ENCODE peak calls at places on chromosomes 2 and 18, in six cellular contexts. One of them, this sample, is unnamed.

GRCh38 chr2:220528180-220528579 is 900.8 kb downstream of the SLC4A3 start:
- DNase-seq in Panc1: no peak
- DNase-seq in A549: no peak
- DNase-seq in left ventricle myocardium inferior: no peak
- DNase-seq in aorta: no peak
- DNase-seq in brain microvascular endothelial cell: no peak
- DNase-seq in this sample: no peak

GRCh38 chr18:62558015-62558663 is 35.3 kb downstream of the ZCCHC2 start:
- DNase-seq in Panc1: no peak
- DNase-seq in A549: no peak
- DNase-seq in left ventricle myocardium inferior: no peak
- DNase-seq in aorta: no peak
- DNase-seq in brain microvascular endothelial cell: no peak
- DNase-seq in this sample: no peak

GRCh38 chr2:127165539-127165935 is 54.6 kb downstream of the CYP27C1 start:
- DNase-seq in Panc1: no peak
- DNase-seq in A549: no peak
- DNase-seq in left ventricle myocardium inferior: no peak
- DNase-seq in aorta: no peak
- DNase-seq in brain microvascular endothelial cell: no peak
- DNase-seq in this sample: no peak

GRCh38 chr2:30230855-30231725 is at the start of gene LBH:
- DNase-seq in Panc1: no peak
- DNase-seq in A549: peak; percentile 87
- DNase-seq in left ventricle myocardium inferior: peak; percentile 90
- DNase-seq in aorta: peak; percentile 87
- DNase-seq in brain microvascular endothelial cell: peak; percentile 79
- DNase-seq in this sample: peak; percentile 58

GRCh38 chr2:201643216-201643651 is at the start of gene TMEM237:
- DNase-seq in Panc1: no peak
- DNase-seq in A549: peak; percentile 28
- DNase-seq in left ventricle myocardium inferior: peak; percentile 49
- DNase-seq in aorta: no peak
- DNase-seq in brain microvascular endothelial cell: no peak
- DNase-seq in this sample: peak; percentile 32

GRCh38 chr2:84458436-84459027 is 548 bp downstream of the SUCLG1 start:
- DNase-seq in Panc1: no peak
- DNase-seq in A549: no peak
- DNase-seq in left ventricle myocardium inferior: no peak
- DNase-seq in aorta: no peak
- DNase-seq in brain microvascular endothelial cell: peak; percentile 5
- DNase-seq in this sample: no peak

GRCh38 chr2:46177461-46178089 is 119.6 kb upstream of the EPAS1 start:
- DNase-seq in Panc1: no peak
- DNase-seq in A549: no peak
- DNase-seq in left ventricle myocardium inferior: no peak
- DNase-seq in aorta: peak; percentile 24
- DNase-seq in brain microvascular endothelial cell: peak; percentile 33
- DNase-seq in this sample: no peak

GRCh38 chr2:3536682-3537632 is 17.6 kb upstream of the ADI1 start:
- DNase-seq in Panc1: no peak
- DNase-seq in A549: peak; percentile 81
- DNase-seq in left ventricle myocardium inferior: peak; percentile 41
- DNase-seq in aorta: peak; percentile 80
- DNase-seq in brain microvascular endothelial cell: peak; percentile 68
- DNase-seq in this sample: no peak

GRCh38 chr2:37781028-37781427 is 109.6 kb upstream of the CDC42EP3 start:
- DNase-seq in Panc1: no peak
- DNase-seq in A549: peak; percentile 39
- DNase-seq in left ventricle myocardium inferior: no peak
- DNase-seq in aorta: no peak
- DNase-seq in brain microvascular endothelial cell: peak; percentile 56
- DNase-seq in this sample: no peak

GRCh38 chr2:197259470-197259999 is 51.0 kb downstream of the ANKRD44 start:
- DNase-seq in Panc1: no peak
- DNase-seq in A549: no peak
- DNase-seq in left ventricle myocardium inferior: no peak
- DNase-seq in aorta: no peak
- DNase-seq in brain microvascular endothelial cell: no peak
- DNase-seq in this sample: no peak

GRCh38 chr2:212908682-212909435 is 242.6 kb downstream of the IKZF2 start:
- DNase-seq in Panc1: no peak
- DNase-seq in A549: no peak
- DNase-seq in left ventricle myocardium inferior: no peak
- DNase-seq in aorta: no peak
- DNase-seq in brain microvascular endothelial cell: no peak
- DNase-seq in this sample: no peak

GRCh38 chr2:15334650-15335326 is 226.3 kb downstream of the NBAS start:
- DNase-seq in Panc1: no peak
- DNase-seq in A549: no peak
- DNase-seq in left ventricle myocardium inferior: no peak
- DNase-seq in aorta: no peak
- DNase-seq in brain microvascular endothelial cell: peak; percentile 24
- DNase-seq in this sample: peak; percentile 71

GRCh38 chr2:241035818-241036396 is 37.5 kb downstream of the SNED1 start:
- DNase-seq in Panc1: no peak
- DNase-seq in A549: no peak
- DNase-seq in left ventricle myocardium inferior: no peak
- DNase-seq in aorta: no peak
- DNase-seq in brain microvascular endothelial cell: no peak
- DNase-seq in this sample: no peak

GRCh38 chr2:176827269-176827668 is 385.3 kb upstream of the HNRNPA3 start:
- DNase-seq in Panc1: no peak
- DNase-seq in A549: no peak
- DNase-seq in left ventricle myocardium inferior: no peak
- DNase-seq in aorta: no peak
- DNase-seq in brain microvascular endothelial cell: no peak
- DNase-seq in this sample: no peak

GRCh38 chr2:7450188-7451156 is 533.3 kb downstream of the RNF144A start:
- DNase-seq in Panc1: no peak
- DNase-seq in A549: no peak
- DNase-seq in left ventricle myocardium inferior: no peak
- DNase-seq in aorta: no peak
- DNase-seq in brain microvascular endothelial cell: no peak
- DNase-seq in this sample: no peak

GRCh38 chr2:226728996-226729395 is 70.6 kb downstream of the IRS1 start:
- DNase-seq in Panc1: no peak
- DNase-seq in A549: no peak
- DNase-seq in left ventricle myocardium inferior: no peak
- DNase-seq in aorta: no peak
- DNase-seq in brain microvascular endothelial cell: no peak
- DNase-seq in this sample: no peak

GRCh38 chr18:78640596-78640995 is 339.0 kb upstream of the SALL3 start:
- DNase-seq in Panc1: no peak
- DNase-seq in A549: no peak
- DNase-seq in left ventricle myocardium inferior: no peak
- DNase-seq in aorta: no peak
- DNase-seq in brain microvascular endothelial cell: no peak
- DNase-seq in this sample: peak; percentile 63

GRCh38 chr2:79487371-79487770 is 25.5 kb upstream of the CTNNA2 start:
- DNase-seq in Panc1: no peak
- DNase-seq in A549: no peak
- DNase-seq in left ventricle myocardium inferior: no peak
- DNase-seq in aorta: no peak
- DNase-seq in brain microvascular endothelial cell: no peak
- DNase-seq in this sample: no peak
- H3K4me3 ChIP-seq in Panc1: no peak overlapping the region
- H3K4me3 ChIP-seq in A549: no peak overlapping the region
- H3K4me3 ChIP-seq in left ventricle myocardium inferior: no peak overlapping the region
- H3K4me3 ChIP-seq in aorta: no peak overlapping the region
- H3K4me3 ChIP-seq in brain microvascular endothelial cell: no peak overlapping the region
- H3K4me3 ChIP-seq in this sample: no peak overlapping the region

DNA sequence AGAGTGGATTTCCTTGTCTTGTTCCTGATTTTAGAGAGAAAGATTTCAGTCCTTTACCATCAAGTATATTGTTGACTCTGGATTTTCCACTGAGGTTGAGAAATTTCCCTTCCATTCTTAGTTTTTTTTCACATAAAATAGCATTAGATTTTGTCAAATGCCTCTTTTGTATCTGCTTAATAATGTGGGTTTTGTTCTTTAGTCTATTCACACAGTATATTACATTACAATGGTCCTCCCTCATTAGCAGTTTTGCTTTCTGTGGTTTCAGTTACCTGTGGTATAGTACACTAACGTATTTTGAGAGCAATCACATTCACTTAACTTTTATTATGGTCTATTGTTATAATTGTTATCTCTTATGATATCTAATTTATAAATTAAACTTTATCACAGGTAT is 105.5 kb downstream of the THADA start:
- DNase-seq in Panc1: no peak
- DNase-seq in A549: no peak
- DNase-seq in left ventricle myocardium inferior: no peak
- DNase-seq in aorta: no peak
- DNase-seq in brain microvascular endothelial cell: no peak
- DNase-seq in this sample: no peak
- H3K4me3 ChIP-seq in Panc1: no peak overlapping the region
- H3K4me3 ChIP-seq in A549: no peak overlapping the region
- H3K4me3 ChIP-seq in left ventricle myocardium inferior: no peak overlapping the region
- H3K4me3 ChIP-seq in aorta: no peak overlapping the region
- H3K4me3 ChIP-seq in brain microvascular endothelial cell: no peak overlapping the region
- H3K4me3 ChIP-seq in this sample: no peak overlapping the region

GRCh38 chr2:72919414-72920316 is 2.3 kb downstream of the EMX1 start:
- DNase-seq in Panc1: no peak
- DNase-seq in A549: no peak
- DNase-seq in left ventricle myocardium inferior: no peak
- DNase-seq in aorta: no peak
- DNase-seq in brain microvascular endothelial cell: no peak
- DNase-seq in this sample: no peak
- H3K4me3 ChIP-seq in Panc1: no peak overlapping the region
- H3K4me3 ChIP-seq in A549: peak overlapping the region; percentile 15
- H3K4me3 ChIP-seq in left ventricle myocardium inferior: peak overlapping the region; percentile 57
- H3K4me3 ChIP-seq in aorta: no peak overlapping the region
- H3K4me3 ChIP-seq in brain microvascular endothelial cell: no peak overlapping the region
- H3K4me3 ChIP-seq in this sample: no peak overlapping the region

GRCh38 chr2:120576509-120577474 is 158.9 kb upstream of the GLI2 start:
- DNase-seq in Panc1: no peak
- DNase-seq in A549: no peak
- DNase-seq in left ventricle myocardium inferior: peak; percentile 54
- DNase-seq in aorta: no peak
- DNase-seq in brain microvascular endothelial cell: no peak
- DNase-seq in this sample: no peak
- H3K4me3 ChIP-seq in Panc1: no peak overlapping the region
- H3K4me3 ChIP-seq in A549: no peak overlapping the region
- H3K4me3 ChIP-seq in left ventricle myocardium inferior: peak overlapping the region; percentile 61
- H3K4me3 ChIP-seq in aorta: no peak overlapping the region
- H3K4me3 ChIP-seq in brain microvascular endothelial cell: peak overlapping the region; percentile 41
- H3K4me3 ChIP-seq in this sample: no peak overlapping the region

GRCh38 chr2:78541088-78541450 is 484.4 kb upstream of the REG3G start:
- DNase-seq in Panc1: no peak
- DNase-seq in A549: no peak
- DNase-seq in left ventricle myocardium inferior: no peak
- DNase-seq in aorta: no peak
- DNase-seq in brain microvascular endothelial cell: no peak
- DNase-seq in this sample: no peak
- H3K4me3 ChIP-seq in Panc1: no peak overlapping the region
- H3K4me3 ChIP-seq in A549: no peak overlapping the region
- H3K4me3 ChIP-seq in left ventricle myocardium inferior: no peak overlapping the region
- H3K4me3 ChIP-seq in aorta: no peak overlapping the region
- H3K4me3 ChIP-seq in brain microvascular endothelial cell: no peak overlapping the region
- H3K4me3 ChIP-seq in this sample: no peak overlapping the region

GRCh38 chr2:64858541-64859031 is 130.6 kb upstream of the SLC1A4 start:
- DNase-seq in Panc1: no peak
- DNase-seq in A549: no peak
- DNase-seq in left ventricle myocardium inferior: no peak
- DNase-seq in aorta: no peak
- DNase-seq in brain microvascular endothelial cell: no peak
- DNase-seq in this sample: no peak

GRCh38 chr2:64857581-64858471 is 131.4 kb upstream of the SLC1A4 start:
- DNase-seq in Panc1: no peak
- DNase-seq in A549: no peak
- DNase-seq in left ventricle myocardium inferior: peak; percentile 67
- DNase-seq in aorta: peak; percentile 82
- DNase-seq in brain microvascular endothelial cell: peak; percentile 42
- DNase-seq in this sample: no peak

GRCh38 chr2:64860321-64860751 is 128.9 kb upstream of the SLC1A4 start:
- DNase-seq in Panc1: no peak
- DNase-seq in A549: no peak
- DNase-seq in left ventricle myocardium inferior: no peak
- DNase-seq in aorta: no peak
- DNase-seq in brain microvascular endothelial cell: no peak
- DNase-seq in this sample: no peak

GRCh38 chr2:64860936-64861335 is 128.3 kb upstream of the SLC1A4 start:
- DNase-seq in Panc1: no peak
- DNase-seq in A549: no peak
- DNase-seq in left ventricle myocardium inferior: no peak
- DNase-seq in aorta: no peak
- DNase-seq in brain microvascular endothelial cell: no peak
- DNase-seq in this sample: no peak

DNA sequence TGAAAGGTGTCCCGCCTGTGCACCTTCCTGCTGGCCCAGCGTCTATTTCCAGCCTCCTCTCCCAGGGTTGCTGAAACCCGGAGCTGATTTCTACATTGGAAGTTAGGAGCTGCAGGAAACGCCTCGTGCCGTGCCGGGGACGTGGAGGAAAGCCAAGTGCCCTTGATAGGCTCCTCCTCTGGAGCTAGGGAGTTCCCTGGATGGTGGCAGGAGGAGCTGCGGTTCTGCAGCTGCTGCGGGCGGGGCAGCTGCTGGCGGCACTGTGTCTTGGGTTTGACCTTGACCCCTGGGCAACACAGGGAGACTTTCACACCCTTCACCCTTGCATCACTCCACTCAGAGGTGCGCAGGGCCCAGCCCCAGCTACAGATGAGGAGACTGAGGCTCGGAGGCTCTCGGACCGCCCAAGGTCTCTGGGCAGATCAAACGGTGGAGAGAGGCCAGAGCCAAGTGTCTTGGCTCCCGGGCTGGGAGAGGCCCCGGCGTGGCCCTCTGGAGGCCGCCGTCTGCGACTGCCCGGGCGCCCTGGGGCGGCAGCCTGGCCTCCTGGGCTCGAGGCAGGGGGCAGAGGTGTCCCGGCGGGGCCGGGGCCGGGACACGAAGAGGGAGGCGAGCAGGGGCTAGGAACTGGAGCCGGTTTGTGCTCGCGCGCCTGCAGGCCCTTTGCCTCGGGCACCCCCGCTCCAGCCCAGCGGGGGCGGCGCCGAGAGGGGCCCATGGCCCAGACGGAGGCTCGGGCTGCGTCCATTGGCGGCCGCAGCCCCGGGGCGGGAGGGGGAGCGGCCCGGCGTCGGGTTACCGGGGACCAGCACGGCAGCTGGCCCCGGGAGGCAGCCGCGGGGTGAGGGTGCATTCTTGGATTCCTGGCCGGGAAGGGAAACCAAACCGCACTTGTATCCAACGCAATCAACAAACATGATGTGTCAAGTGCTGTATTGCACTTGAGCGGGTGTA is 129.7 kb upstream of the SLC1A4 start:
- DNase-seq in Panc1: no peak
- DNase-seq in A549: peak; percentile 93
- DNase-seq in left ventricle myocardium inferior: peak; percentile 91
- DNase-seq in aorta: peak; percentile 95
- DNase-seq in brain microvascular endothelial cell: peak; percentile 72
- DNase-seq in this sample: no peak
- H3K4me3 ChIP-seq in Panc1: peak overlapping the region; percentile 41
- H3K4me3 ChIP-seq in A549: peak overlapping the region; percentile 43
- H3K4me3 ChIP-seq in left ventricle myocardium inferior: peak overlapping the region; percentile 70
- H3K4me3 ChIP-seq in aorta: no peak overlapping the region
- H3K4me3 ChIP-seq in brain microvascular endothelial cell: peak overlapping the region; percentile 43
- H3K4me3 ChIP-seq in this sample: no peak overlapping the region